ENCODE peak calls at places on chromosomes 3 and 15, in nine cellular contexts. B, Y, V, W, N, M, I, O and L are unnamed samples. For H3K36me3, the result is how much of the 10 kb centered on the place peaks cover.

GRCh38 chr3:111998661-111999641 is at the start of gene TAGLN3:
- DNase-seq in B (peak), Y (no peak), V (peak), W (peak), N (peak), M (no peak), I (no peak), O (peak), L (no peak)

GRCh38 chr3:122416966-122417365 is 1.1 kb upstream of the WDR5B start:
- DNase-seq in B (no peak), Y (no peak), V (peak), W (peak), N (peak), M (no peak), I (no peak), O (no peak), L (no peak)

GRCh38 chr3:80000022-80000421 is 232.2 kb upstream of the ROBO1 start:
- DNase-seq in B (no peak), Y (no peak), V (no peak), W (no peak), N (no peak), M (no peak), I (no peak), O (peak), L (no peak)

GRCh38 chr15:60844431-60845174 is 365.7 kb upstream of the ICE2 start:
- DNase-seq in B (no peak), Y (no peak), V (no peak), W (no peak), N (no peak), M (no peak), I (no peak), O (no peak), L (no peak)

GRCh38 chr15:83365370-83365938 is 81.0 kb upstream of the BNC1 start:
- DNase-seq in B (no peak), Y (peak), V (no peak), W (peak), N (peak), M (no peak), I (no peak), O (peak), L (peak)

GRCh38 chr3:94524102-94524922 is 461.5 kb downstream of the NSUN3 start:
- DNase-seq in B (no peak), Y (no peak), V (no peak), W (peak), N (no peak), M (no peak), I (no peak), O (no peak), L (no peak)

GRCh38 chr3:104032283-104032682 is 1334.4 kb upstream of the ALCAM start:
- DNase-seq in B (no peak), Y (no peak), V (no peak), W (no peak), N (no peak), M (no peak), I (no peak), O (no peak), L (no peak)

GRCh38 chr3:173583496-173583895 is 186.0 kb downstream of the NLGN1 start:
- DNase-seq in B (no peak), Y (no peak), V (no peak), W (peak), N (no peak), M (no peak), I (no peak), O (no peak), L (no peak)

GRCh38 chr3:138963161-138963560 is 16.1 kb downstream of the FOXL2NB start:
- DNase-seq in B (no peak), Y (no peak), V (no peak), W (no peak), N (no peak), M (no peak), I (no peak), O (no peak), L (no peak)

GRCh38 chr3:149969110-149969944 is 1.4 kb downstream of the PFN2 start:
- DNase-seq in B (peak), Y (peak), V (no peak), W (peak), N (peak), M (peak), I (peak), O (peak), L (no peak)

GRCh38 chr15:98525625-98526024 is 122.7 kb upstream of the IGF1R start:
- DNase-seq in B (no peak), Y (no peak), V (no peak), W (no peak), N (peak), M (no peak), I (peak), O (no peak), L (no peak)

DNA sequence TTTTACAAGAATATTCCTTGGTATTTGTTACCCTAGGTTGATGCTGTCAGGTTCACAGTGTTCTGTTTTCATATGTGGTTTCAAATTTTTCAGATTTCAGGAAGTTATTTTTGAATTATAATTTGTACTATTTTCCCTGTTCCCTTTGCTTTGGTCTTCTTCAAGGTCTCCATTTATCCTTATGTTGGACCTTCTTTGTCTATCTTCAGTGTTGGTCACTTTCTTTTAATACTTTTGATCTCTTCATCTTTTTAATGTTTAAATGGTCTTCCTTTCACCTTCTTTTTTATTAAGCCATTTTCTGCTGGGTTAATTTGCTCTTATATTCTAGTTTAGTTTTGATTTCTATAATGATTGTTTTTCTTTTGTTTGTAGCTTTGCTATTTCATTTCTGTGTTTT is 61.3 kb downstream of the KLHL25 start:
- DNase-seq in B (no peak), Y (no peak), V (no peak), W (no peak), N (no peak), M (no peak), I (no peak), O (no peak), L (no peak)
- H3K36me3 ChIP-seq in B (half or more), Y (under half), V (half or more), W (under half), N (under half), M (half or more), I (under half), O (under half), L (under half)

GRCh38 chr3:128080323-128080898 is 28.2 kb downstream of the SEC61A1 start:
- DNase-seq in B (no peak), Y (no peak), V (no peak), W (no peak), N (peak), M (no peak), I (no peak), O (peak), L (peak)
- H3K36me3 ChIP-seq in B (under half), Y (under half), V (half or more), W (under half), N (under half), M (under half), I (under half), O (under half), L (under half)

GRCh38 chr3:143016321-143016972 is 15.1 kb downstream of the U2SURP start:
- DNase-seq in B (no peak), Y (no peak), V (peak), W (no peak), N (peak), M (no peak), I (no peak), O (no peak), L (no peak)
- H3K36me3 ChIP-seq in B (half or more), Y (under half), V (half or more), W (half or more), N (half or more), M (under half), I (under half), O (under half), L (under half)

GRCh38 chr3:10055097-10055496 is 28.9 kb downstream of the FANCD2 start:
- DNase-seq in B (no peak), Y (no peak), V (no peak), W (no peak), N (no peak), M (no peak), I (no peak), O (no peak), L (no peak)
- H3K36me3 ChIP-seq in B (under half), Y (under half), V (half or more), W (under half), N (under half), M (under half), I (under half), O (under half), L (under half)

GRCh38 chr3:190526787-190527767 is 13.2 kb downstream of the IL1RAP start:
- DNase-seq in B (no peak), Y (no peak), V (no peak), W (no peak), N (peak), M (no peak), I (no peak), O (no peak), L (no peak)
- H3K36me3 ChIP-seq in B (under half), Y (under half), V (under half), W (under half), N (under half), M (under half), I (under half), O (under half), L (under half)

GRCh38 chr3:172394692-172395091 is 53.6 kb downstream of the GHSR start:
- DNase-seq in B (no peak), Y (no peak), V (no peak), W (no peak), N (no peak), M (no peak), I (no peak), O (no peak), L (no peak)
- H3K36me3 ChIP-seq in B (under half), Y (under half), V (under half), W (under half), N (under half), M (under half), I (under half), O (under half), L (under half)

DNA sequence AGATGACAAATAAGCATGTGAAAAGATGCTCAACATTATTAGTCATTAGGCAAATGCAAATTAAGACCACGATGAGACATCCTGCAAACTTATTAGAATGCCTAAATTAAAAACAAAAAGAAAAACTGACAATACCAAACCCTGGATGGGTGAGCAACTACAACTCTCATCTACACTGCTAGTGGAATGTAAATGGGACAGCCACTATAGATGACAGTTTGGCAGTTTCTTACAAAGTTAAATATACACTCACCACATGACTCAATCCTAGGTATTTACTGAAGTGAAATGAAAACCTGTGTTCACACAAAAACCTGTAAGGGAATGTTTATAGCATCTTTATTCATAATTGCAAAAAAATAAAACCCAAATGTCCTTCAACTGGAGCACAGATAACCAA is 74.7 kb downstream of the NPTN start:
- DNase-seq in B (no peak), Y (no peak), V (no peak), W (no peak), N (peak), M (no peak), I (no peak), O (no peak), L (no peak)
- H3K36me3 ChIP-seq in B (under half), Y (under half), V (under half), W (under half), N (half or more), M (under half), I (under half), O (under half), L (under half)

GRCh38 chr3:13377021-13377420 is 43.1 kb downstream of the NUP210 start:
- DNase-seq in B (no peak), Y (no peak), V (no peak), W (no peak), N (no peak), M (no peak), I (no peak), O (no peak), L (no peak)

GRCh38 chr3:13379191-13379830 is 40.8 kb downstream of the NUP210 start:
- DNase-seq in B (no peak), Y (no peak), V (no peak), W (no peak), N (peak), M (peak), I (no peak), O (no peak), L (peak)

GRCh38 chr3:13385373-13385965 is 34.7 kb downstream of the NUP210 start:
- DNase-seq in B (no peak), Y (no peak), V (no peak), W (no peak), N (no peak), M (no peak), I (no peak), O (no peak), L (no peak)

GRCh38 chr3:13378155-13378554 is 42.0 kb downstream of the NUP210 start:
- DNase-seq in B (no peak), Y (no peak), V (no peak), W (no peak), N (peak), M (no peak), I (no peak), O (no peak), L (no peak)

DNA sequence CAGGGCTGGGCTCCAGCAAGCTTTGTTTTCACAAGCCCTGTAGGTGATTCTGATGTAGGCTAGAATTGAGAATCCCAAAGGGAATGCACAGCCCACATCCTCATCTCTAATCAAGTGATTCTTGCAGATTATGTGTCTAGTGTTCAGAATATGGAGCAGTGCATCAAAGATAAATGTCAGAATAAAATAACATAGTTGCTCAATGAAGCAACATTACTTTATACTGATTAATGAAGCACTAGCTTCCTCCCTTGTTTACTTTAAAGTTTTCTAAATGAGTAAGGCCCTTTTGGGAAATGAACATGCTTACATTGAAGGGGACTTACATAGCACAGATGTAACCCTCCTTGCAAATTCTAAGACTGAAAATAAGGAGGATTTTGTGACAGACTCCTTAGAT is 39.1 kb downstream of the NUP210 start:
- DNase-seq in B (no peak), Y (no peak), V (no peak), W (no peak), N (peak), M (no peak), I (no peak), O (no peak), L (no peak)
- H3K36me3 ChIP-seq in B (half or more), Y (under half), V (half or more), W (under half), N (under half), M (under half), I (under half), O (under half), L (under half)